ENCODE peak calls at places on chromosomes 5 and 9, in five cellular contexts. One of them, this sample, is unnamed.

GRCh38 chr9:16062542-16063240 is 509.8 kb downstream of the CCDC171 start:
- DNase-seq in K562: no peak
- DNase-seq in H1: no peak
- DNase-seq in GM12878: no peak
- DNase-seq in HepG2: no peak
- DNase-seq in this sample: no peak

GRCh38 chr5:4100739-4101138 is 505.1 kb downstream of the IRX1 start:
- DNase-seq in K562: no peak
- DNase-seq in HepG2: no peak
- DNase-seq in H1: no peak
- DNase-seq in GM12878: no peak
- DNase-seq in this sample: no peak

GRCh38 chr5:32960340-32961065 is 249.4 kb downstream of the NPR3 start:
- DNase-seq in H1: no peak
- DNase-seq in K562: no peak
- DNase-seq in HepG2: no peak
- DNase-seq in GM12878: no peak
- DNase-seq in this sample: no peak

GRCh38 chr5:20617876-20618275 is 629.9 kb upstream of the CDH18 start:
- DNase-seq in H1: no peak
- DNase-seq in K562: no peak
- DNase-seq in HepG2: no peak
- DNase-seq in GM12878: no peak
- DNase-seq in this sample: no peak

GRCh38 chr5:60205071-60205470 is 311.5 kb upstream of the PDE4D start:
- DNase-seq in H1: no peak
- DNase-seq in GM12878: no peak
- DNase-seq in K562: no peak
- DNase-seq in HepG2: peak; percentile 31
- DNase-seq in this sample: no peak

GRCh38 chr5:74766348-74766886 is 500 bp downstream of the GFM2 start:
- DNase-seq in H1: no peak
- DNase-seq in K562: peak; percentile 62
- DNase-seq in GM12878: no peak
- DNase-seq in HepG2: peak; percentile 19
- DNase-seq in this sample: no peak

GRCh38 chr9:134358026-134358967 is 32.0 kb downstream of the RXRA start:
- DNase-seq in HepG2: no peak
- DNase-seq in K562: no peak
- DNase-seq in GM12878: no peak
- DNase-seq in H1: no peak
- DNase-seq in this sample: no peak

GRCh38 chr9:130283514-130284248 is 18.1 kb downstream of the HMCN2 start:
- DNase-seq in GM12878: no peak
- DNase-seq in H1: no peak
- DNase-seq in HepG2: no peak
- DNase-seq in K562: no peak
- DNase-seq in this sample: no peak

GRCh38 chr5:12623408-12623807 is 719.2 kb upstream of the CTNND2 start:
- DNase-seq in GM12878: no peak
- DNase-seq in H1: peak; percentile 68
- DNase-seq in K562: no peak
- DNase-seq in HepG2: no peak
- DNase-seq in this sample: peak; percentile 17

GRCh38 chr5:555058-555623 is 30.9 kb upstream of the SLC9A3 start:
- DNase-seq in K562: no peak
- DNase-seq in H1: no peak
- DNase-seq in GM12878: no peak
- DNase-seq in HepG2: no peak
- DNase-seq in this sample: no peak

GRCh38 chr5:31481531-31481930 is 50.4 kb downstream of the DROSHA start:
- DNase-seq in GM12878: no peak
- DNase-seq in HepG2: no peak
- DNase-seq in H1: no peak
- DNase-seq in K562: no peak
- DNase-seq in this sample: no peak

GRCh38 chr5:144060598-144060997 is 109.9 kb downstream of the YIPF5 start:
- DNase-seq in HepG2: no peak
- DNase-seq in GM12878: no peak
- DNase-seq in K562: no peak
- DNase-seq in H1: no peak
- DNase-seq in this sample: no peak

GRCh38 chr5:77996943-77997342 is 220.8 kb upstream of the TBCA start:
- DNase-seq in H1: no peak
- DNase-seq in GM12878: no peak
- DNase-seq in HepG2: no peak
- DNase-seq in K562: no peak
- DNase-seq in this sample: no peak

GRCh38 chr5:173094012-173094661 is 38.0 kb downstream of the CREBRF start:
- DNase-seq in K562: no peak
- DNase-seq in HepG2: peak; percentile 73
- DNase-seq in GM12878: no peak
- DNase-seq in H1: no peak
- DNase-seq in this sample: no peak

GRCh38 chr9:121281614-121282291 is 13.8 kb downstream of the GSN start:
- DNase-seq in GM12878: no peak
- DNase-seq in K562: peak; percentile 68
- DNase-seq in H1: no peak
- DNase-seq in HepG2: peak; percentile 85
- DNase-seq in this sample: no peak

GRCh38 chr5:617896-618295 is 5.8 kb downstream of the CEP72 start:
- DNase-seq in HepG2: no peak
- DNase-seq in K562: no peak
- DNase-seq in GM12878: no peak
- DNase-seq in H1: no peak
- DNase-seq in this sample: no peak

GRCh38 chr9:112887377-112887776 is 3.3 kb downstream of the SLC46A2 start:
- DNase-seq in K562: peak; percentile 47
- DNase-seq in H1: peak; percentile 34
- DNase-seq in HepG2: peak; percentile 12
- DNase-seq in GM12878: no peak
- DNase-seq in this sample: peak; percentile 79

GRCh38 chr9:26833792-26834191 is 58.8 kb downstream of the CAAP1 start:
- DNase-seq in HepG2: no peak
- DNase-seq in GM12878: no peak
- DNase-seq in H1: peak; percentile 21
- DNase-seq in K562: no peak
- DNase-seq in this sample: peak; percentile 25
- TF ChIP-seq ATF2 in HepG2: no peak
- TF ChIP-seq ATF2 in GM12878: no peak
- TF ChIP-seq ATF2 in H1: no peak
- TF ChIP-seq ATF2 in K562: no peak
- TF ChIP-seq ATF2 in this sample: no peak

GRCh38 chr5:102901821-102902448 is 146.8 kb downstream of the PAM start:
- DNase-seq in H1: no peak
- DNase-seq in K562: no peak
- DNase-seq in GM12878: no peak
- DNase-seq in HepG2: peak; percentile 7
- DNase-seq in this sample: no peak
- TF ChIP-seq ATF2 in H1: no peak
- TF ChIP-seq ATF2 in K562: no peak
- TF ChIP-seq ATF2 in GM12878: no peak
- TF ChIP-seq ATF2 in HepG2: no peak
- TF ChIP-seq ATF2 in this sample: no peak

DNA sequence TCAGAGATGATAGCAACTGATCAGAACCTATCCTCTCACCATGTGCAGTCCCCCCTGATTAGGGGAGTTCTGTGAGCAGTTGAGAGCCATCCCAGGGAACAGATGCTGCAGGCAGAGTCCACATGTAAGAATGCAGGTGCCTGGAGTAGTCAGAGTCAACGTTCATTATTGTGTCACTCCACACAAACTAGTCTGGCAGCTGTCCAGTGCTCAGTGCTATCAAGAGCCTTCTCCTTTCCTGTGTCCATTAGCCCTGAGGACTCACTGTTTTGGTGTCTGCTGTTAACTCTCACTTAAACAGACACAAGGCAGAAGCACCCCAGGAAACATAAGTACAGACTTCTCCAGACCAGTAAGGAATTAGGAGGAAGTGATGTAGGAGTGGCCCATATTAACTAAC is 2.5 kb downstream of the SH3TC2 start:
- DNase-seq in K562: peak; percentile 18
- DNase-seq in GM12878: no peak
- DNase-seq in HepG2: peak; percentile 75
- DNase-seq in H1: no peak
- DNase-seq in this sample: no peak
- TF ChIP-seq ATF2 in K562: no peak
- TF ChIP-seq ATF2 in GM12878: no peak
- TF ChIP-seq ATF2 in HepG2: no peak
- TF ChIP-seq ATF2 in H1: no peak
- TF ChIP-seq ATF2 in this sample: no peak

DNA sequence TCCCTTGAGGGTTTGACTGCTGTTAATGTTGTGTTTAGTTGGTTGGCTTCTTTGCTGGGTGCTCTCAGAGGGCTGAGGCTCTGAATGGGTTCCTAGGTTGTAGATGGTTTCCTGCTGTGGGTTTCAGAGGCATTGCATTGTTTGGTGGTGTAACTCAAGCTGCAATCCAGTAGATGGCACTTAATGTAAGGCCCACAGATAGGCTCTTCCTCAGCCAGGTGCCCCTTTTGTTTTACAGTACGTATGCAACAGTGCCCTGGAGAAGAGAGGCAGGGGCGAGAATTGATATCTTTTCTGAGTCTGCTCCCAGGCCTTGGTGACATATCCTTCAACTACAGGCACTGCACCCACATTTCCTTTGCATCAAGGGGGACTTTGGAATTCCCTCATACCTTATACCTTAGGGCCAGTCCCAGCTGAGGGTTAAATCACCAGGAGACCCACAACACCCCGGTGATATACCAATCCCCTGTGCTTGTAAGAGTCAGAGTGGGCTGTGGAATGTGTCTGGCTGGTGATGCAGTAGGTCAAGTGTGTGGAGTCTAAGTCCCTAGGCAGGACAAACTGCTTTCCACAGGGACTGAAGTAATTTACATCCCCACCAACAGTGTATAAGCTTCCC is 7.0 kb upstream of the UGT3A2 start:
- DNase-seq in H1: peak; percentile 44
- DNase-seq in GM12878: no peak
- DNase-seq in K562: no peak
- DNase-seq in HepG2: peak; percentile 38
- DNase-seq in this sample: peak; percentile 18
- TF ChIP-seq ATF2 in H1: no peak
- TF ChIP-seq ATF2 in GM12878: no peak
- TF ChIP-seq ATF2 in K562: no peak
- TF ChIP-seq ATF2 in HepG2: no peak
- TF ChIP-seq ATF2 in this sample: no peak

DNA sequence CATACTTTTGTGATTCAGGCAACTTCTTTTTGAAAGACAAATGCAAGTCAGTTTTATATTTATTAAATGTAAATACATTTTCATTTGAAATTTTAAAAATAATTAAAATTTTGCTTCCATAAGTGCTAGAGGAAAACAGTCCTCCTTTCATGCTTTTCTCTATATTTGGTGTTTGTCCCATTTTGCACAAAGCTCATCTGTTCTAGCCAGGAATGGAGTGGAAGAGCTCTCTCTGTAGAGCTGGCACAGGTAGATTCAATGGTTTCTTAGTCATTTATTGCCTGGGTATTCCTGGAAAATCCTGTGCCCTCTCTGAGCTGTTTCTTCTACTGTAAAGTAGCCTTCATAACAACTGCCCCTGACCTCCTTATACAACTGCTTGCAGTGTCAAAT is 267.6 kb upstream of the HAPLN1 start:
- DNase-seq in GM12878: no peak
- DNase-seq in HepG2: no peak
- DNase-seq in H1: no peak
- DNase-seq in K562: no peak
- DNase-seq in this sample: no peak
- TF ChIP-seq ATF2 in GM12878: no peak
- TF ChIP-seq ATF2 in HepG2: no peak
- TF ChIP-seq ATF2 in H1: no peak
- TF ChIP-seq ATF2 in K562: no peak
- TF ChIP-seq ATF2 in this sample: no peak

GRCh38 chr5:5755888-5756287 is 333.4 kb downstream of the ICE1 start:
- DNase-seq in GM12878: peak; percentile 76
- DNase-seq in HepG2: no peak
- DNase-seq in H1: no peak
- DNase-seq in K562: no peak
- DNase-seq in this sample: no peak

GRCh38 chr5:5752844-5753243 is 330.4 kb downstream of the ICE1 start:
- DNase-seq in H1: no peak
- DNase-seq in GM12878: peak; percentile 88
- DNase-seq in HepG2: no peak
- DNase-seq in K562: no peak
- DNase-seq in this sample: no peak

GRCh38 chr5:5751987-5752386 is 329.5 kb downstream of the ICE1 start:
- DNase-seq in K562: no peak
- DNase-seq in H1: no peak
- DNase-seq in GM12878: peak; percentile 28
- DNase-seq in HepG2: no peak
- DNase-seq in this sample: no peak

GRCh38 chr5:5751496-5751895 is 329.0 kb downstream of the ICE1 start:
- DNase-seq in H1: no peak
- DNase-seq in HepG2: no peak
- DNase-seq in GM12878: peak; percentile 24
- DNase-seq in K562: no peak
- DNase-seq in this sample: no peak
- TF ChIP-seq ATF2 in H1: no peak
- TF ChIP-seq ATF2 in HepG2: no peak
- TF ChIP-seq ATF2 in GM12878: peak; percentile 84
- TF ChIP-seq ATF2 in K562: no peak
- TF ChIP-seq ATF2 in this sample: no peak

This sample was measured in WTC11.